ENCODE peak calls at places on chromosome 3, in nine cellular contexts. N is pancreas; B is BJ; X is GM10248; S is OCI-LY7; T is cardiac muscle cell; J is neural progenitor cell; F is CD8-positive, alpha-beta T cell; Q is endothelial cell. I is an unnamed sample.

GRCh38 chr3:117059054-117059989 is 349.7 kb downstream of the TUSC7 start:
- DNase-seq in F (no peak), T (peak; percentile 43), Q (no peak), B (no peak), S (peak; percentile 21), N (no peak), J (peak; percentile 57), X (no peak), I (no peak)

GRCh38 chr3:50370594-50370993 is 11.3 kb upstream of the TMEM115 start:
- DNase-seq in F (no peak), J (peak; percentile 62), T (peak; percentile 69), S (peak; percentile 26), Q (peak; percentile 41), N (no peak), X (no peak), B (no peak), I (peak; percentile 27)

GRCh38 chr3:12706504-12707253 is 42.8 kb upstream of the RAF1 start:
- DNase-seq in S (peak; percentile 88), B (no peak), X (peak; percentile 76), Q (peak; percentile 70), N (peak; percentile 66), F (peak; percentile 53), J (peak; percentile 75), T (peak; percentile 78), I (peak; percentile 67)

GRCh38 chr3:67381667-67382272 is 272.6 kb downstream of the SUCLG2 start:
- DNase-seq in B (no peak), X (no peak), N (no peak), J (peak; percentile 30), T (peak; percentile 54), F (no peak), Q (peak; percentile 33), S (peak; percentile 57), I (peak; percentile 24)

GRCh38 chr3:11803977-11804903 is 42.4 kb downstream of the TAMM41 start:
- DNase-seq in S (peak; percentile 69), Q (peak; percentile 25), J (peak; percentile 73), B (no peak), F (peak; percentile 24), T (peak; percentile 78), X (peak; percentile 63), N (peak; percentile 46), I (peak; percentile 43)

GRCh38 chr3:99376926-99377325 is 261.5 kb upstream of the COL8A1 start:
- DNase-seq in N (no peak), S (no peak), X (no peak), Q (no peak), J (no peak), T (no peak), F (no peak), B (no peak), I (no peak)

GRCh38 chr3:44993471-44994205 is 17.6 kb downstream of the EXOSC7 start:
- DNase-seq in N (no peak), J (no peak), S (no peak), B (peak; percentile 78), F (no peak), T (peak; percentile 47), X (no peak), Q (no peak), I (no peak)

GRCh38 chr3:16468114-16469098 is 45.1 kb downstream of the RFTN1 start:
- DNase-seq in Q (no peak), S (no peak), B (no peak), N (no peak), F (no peak), T (no peak), J (no peak), X (no peak), I (no peak)

GRCh38 chr3:156131241-156131640 is 10.9 kb downstream of the KCNAB1 start:
- DNase-seq in Q (no peak), J (no peak), X (no peak), N (no peak), B (no peak), F (no peak), T (no peak), S (no peak), I (no peak)

GRCh38 chr3:46705751-46706572 is 4.8 kb downstream of the TMIE start:
- DNase-seq in B (no peak), X (no peak), T (peak; percentile 67), J (no peak), Q (no peak), F (no peak), S (no peak), N (peak; percentile 6), I (peak; percentile 74)

GRCh38 chr3:50192689-50193141 is 1.3 kb downstream of the GNAT1 start:
- DNase-seq in J (peak; percentile 81), F (peak; percentile 82), X (peak; percentile 85), B (no peak), Q (peak; percentile 88), S (peak; percentile 79), T (peak; percentile 64), N (peak; percentile 85), I (peak; percentile 84)

GRCh38 chr3:185561958-185562357 is 9.6 kb upstream of the LIPH start:
- DNase-seq in F (no peak), B (no peak), Q (no peak), N (no peak), X (no peak), T (no peak), S (no peak), J (no peak), I (no peak)

GRCh38 chr3:127183931-127184869 is 8.7 kb upstream of the PRR23E start:
- DNase-seq in X (peak; percentile 6), T (no peak), F (no peak), S (no peak), B (no peak), J (no peak), Q (no peak), N (no peak), I (no peak)

DNA sequence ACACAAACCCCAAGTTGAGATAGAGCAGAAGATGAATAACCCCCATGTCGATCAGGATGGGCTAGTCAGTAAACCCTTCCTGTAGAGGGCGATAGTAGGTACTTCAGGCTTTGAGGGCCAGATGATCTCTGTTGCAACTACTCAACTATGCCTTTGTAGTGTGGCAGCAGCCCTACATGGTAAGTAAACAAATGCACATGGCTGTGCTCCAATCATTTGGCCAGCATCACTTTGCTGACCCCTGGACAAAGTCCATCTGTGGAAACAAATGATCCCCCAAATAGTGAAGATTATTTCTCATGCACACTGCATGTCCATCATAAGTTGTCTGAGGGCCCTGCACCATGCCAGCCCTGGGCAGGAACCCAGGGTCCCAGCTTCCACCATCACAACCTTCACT is 402.2 kb upstream of the PROK2 start:
- DNase-seq in S (peak; percentile 57), X (peak; percentile 25), N (no peak), T (peak; percentile 20), Q (no peak), B (no peak), F (no peak), J (peak; percentile 18), I (no peak)
- TF ChIP-seq CTCF in S (peak; percentile 73), X (no peak), N (no peak), T (peak; percentile 23), Q (peak; percentile 29), B (no peak), F (no peak), J (peak; percentile 24), I (no peak)

GRCh38 chr3:39180546-39181346 is 11.6 kb downstream of the XIRP1 start:
- DNase-seq in Q (peak; percentile 76), F (peak; percentile 88), X (peak; percentile 95), N (peak; percentile 95), J (peak; percentile 97), S (peak; percentile 67), T (peak; percentile 91), B (peak; percentile 30), I (peak; percentile 89)
- TF ChIP-seq CTCF in Q (no peak), F (no peak), X (no peak), N (peak; percentile 18), J (no peak), S (no peak), T (peak; percentile 28), B (peak; percentile 44), I (no peak)

GRCh38 chr3:167450675-167451074 is 23.2 kb downstream of the SERPINI2 start:
- DNase-seq in F (no peak), X (no peak), Q (no peak), B (no peak), S (no peak), T (no peak), N (no peak), J (peak; percentile 68), I (no peak)

GRCh38 chr3:167453815-167454214 is 20.0 kb downstream of the SERPINI2 start:
- DNase-seq in B (no peak), J (no peak), X (no peak), T (no peak), S (no peak), Q (no peak), F (no peak), N (no peak), I (no peak)

GRCh38 chr3:167451282-167451681 is 22.6 kb downstream of the SERPINI2 start:
- DNase-seq in J (no peak), X (no peak), Q (no peak), S (no peak), T (no peak), F (no peak), N (no peak), B (no peak), I (no peak)

DNA sequence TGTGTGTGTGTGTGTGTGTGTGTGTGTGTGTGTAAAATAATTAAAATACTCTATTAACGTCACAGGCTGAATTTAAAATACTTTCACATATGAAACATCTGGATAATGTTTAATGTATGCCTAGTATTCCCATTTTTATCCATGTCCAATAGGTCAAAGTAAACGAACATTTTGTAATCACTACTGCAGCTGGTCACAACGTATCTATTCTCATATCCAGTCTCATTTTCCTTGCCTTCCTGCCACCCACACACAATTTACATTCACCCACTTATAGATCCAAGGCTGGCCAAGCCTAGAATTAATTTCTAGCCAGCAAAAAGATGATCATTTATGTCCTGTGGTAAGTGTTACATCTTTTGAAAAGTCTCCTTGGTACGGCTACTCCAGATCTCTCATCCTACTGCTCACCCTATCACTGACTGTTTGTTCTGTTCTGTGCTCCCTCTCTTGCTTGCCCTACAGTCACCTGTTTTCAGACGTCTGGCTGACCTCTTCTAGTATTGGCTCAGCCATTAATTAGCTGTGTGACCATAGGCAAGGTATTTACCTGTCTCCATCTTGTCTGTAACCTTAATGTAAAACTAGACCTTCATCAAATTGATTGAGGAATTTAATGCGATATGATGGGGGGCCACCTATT is 17.6 kb downstream of the SERPINI2 start:
- DNase-seq in F (no peak), J (no peak), B (no peak), T (no peak), Q (no peak), X (no peak), N (no peak), S (no peak), I (no peak)
- TF ChIP-seq CTCF in F (no peak), J (no peak), B (no peak), T (no peak), Q (no peak), X (no peak), N (no peak), S (no peak), I (no peak)

GRCh38 chr3:27720899-27721716 is 1.0 kb downstream of the EOMES start:
- DNase-seq in S (no peak), B (no peak), N (no peak), J (peak; percentile 64), Q (no peak), T (no peak), F (no peak), X (no peak), I (peak; percentile 17)
- TF ChIP-seq CTCF in S (peak; percentile 17), B (no peak), N (no peak), J (no peak), Q (no peak), T (peak; percentile 29), F (peak; percentile 29), X (peak; percentile 56), I (no peak)